ENCODE peak calls at places on chromosomes 11 and 22, in ten cellular contexts. L, K, Q, P, E, J, Z, R, O and F are unnamed samples.

GRCh38 chr11:10122337-10123197 is 171.5 kb downstream of the SBF2 start:
- DNase-seq in L (no peak), K (peak; percentile 39), Q (no peak), P (peak; percentile 50), E (no peak), J (no peak), Z (peak; percentile 8), R (no peak), O (no peak), F (peak; percentile 71)

GRCh38 chr11:105033781-105034180 is 1.2 kb downstream of the CASP1 start:
- DNase-seq in L (no peak), K (no peak), Q (no peak), P (no peak), E (no peak), J (no peak), Z (no peak), R (no peak), O (no peak), F (no peak)

GRCh38 chr22:50218996-50219727 is 18.4 kb downstream of the SELENOO start:
- DNase-seq in L (peak; percentile 64), K (peak; percentile 95), Q (no peak), P (peak; percentile 48), E (peak; percentile 82), J (no peak), Z (no peak), R (peak; percentile 47), O (no peak), F (peak; percentile 49)

GRCh38 chr22:46418827-46419226 is 83.3 kb downstream of the TRMU start:
- DNase-seq in L (no peak), K (no peak), Q (no peak), P (no peak), E (no peak), J (no peak), Z (no peak), R (no peak), O (no peak), F (no peak)

GRCh38 chr11:113895367-113896155 is 9.0 kb upstream of the HTR3B start:
- DNase-seq in L (no peak), K (peak; percentile 23), Q (no peak), P (no peak), E (no peak), J (no peak), Z (no peak), R (no peak), O (no peak), F (peak; percentile 75)

GRCh38 chr22:22127100-22127499 is 117.5 kb upstream of the VPREB1 start:
- DNase-seq in L (no peak), K (no peak), Q (no peak), P (no peak), E (no peak), J (no peak), Z (no peak), R (no peak), O (no peak), F (no peak)

GRCh38 chr11:124070906-124071621 is 29.9 kb upstream of the OR10G7 start:
- DNase-seq in L (peak; percentile 74), K (peak; percentile 56), Q (peak; percentile 66), P (peak; percentile 13), E (peak; percentile 81), J (peak; percentile 6), Z (peak; percentile 86), R (peak; percentile 67), O (peak; percentile 41), F (peak; percentile 79)

GRCh38 chr11:90218606-90219005 is 4.2 kb downstream of the CHORDC1 start:
- DNase-seq in L (peak; percentile 68), K (no peak), Q (no peak), P (no peak), E (no peak), J (no peak), Z (no peak), R (no peak), O (no peak), F (peak; percentile 61)

GRCh38 chr11:60252208-60252566 is 9.2 kb upstream of the MS4A4E start:
- DNase-seq in L (no peak), K (no peak), Q (no peak), P (no peak), E (no peak), J (no peak), Z (no peak), R (no peak), O (no peak), F (no peak)